ENCODE peak calls at places on chromosomes 3 and 15, in seven cellular contexts. I, W, F, C, T, Q and L are unnamed samples.

GRCh38 chr3:58857423-58857822 is 190.8 kb upstream of the FAM3D start:
- DNase-seq in I (no peak), W (no peak), F (no peak), C (no peak), T (no peak), Q (no peak), L (peak)

GRCh38 chr15:88834211-88834812 is 31.1 kb downstream of the ACAN start:
- DNase-seq in I (peak), W (peak), F (no peak), C (peak), T (no peak), Q (no peak), L (peak)

GRCh38 chr3:197519801-197520211 is 36.0 kb downstream of the BDH1 start:
- DNase-seq in I (no peak), W (no peak), F (no peak), C (no peak), T (no peak), Q (no peak), L (no peak)

GRCh38 chr3:67654099-67654831 is at the start of gene SUCLG2:
- DNase-seq in I (peak), W (peak), F (peak), C (peak), T (peak), Q (peak), L (peak)

GRCh38 chr3:15430624-15431023 is 3.2 kb downstream of the EAF1 start:
- DNase-seq in I (no peak), W (no peak), F (no peak), C (no peak), T (no peak), Q (no peak), L (no peak)

GRCh38 chr3:194133661-194134230 is 2.2 kb upstream of the HES1 start:
- DNase-seq in I (peak), W (peak), F (peak), C (peak), T (no peak), Q (peak), L (no peak)

GRCh38 chr15:48682949-48683651 is 37.6 kb upstream of the FBN1 start:
- DNase-seq in I (peak), W (no peak), F (no peak), C (peak), T (no peak), Q (no peak), L (peak)

GRCh38 chr3:124731760-124732159 is 1.5 kb downstream of the UMPS start:
- DNase-seq in I (no peak), W (no peak), F (no peak), C (no peak), T (no peak), Q (no peak), L (no peak)

GRCh38 chr15:33330931-33331330 is 20.2 kb downstream of the RYR3 start:
- DNase-seq in I (no peak), W (no peak), F (no peak), C (no peak), T (no peak), Q (no peak), L (no peak)

GRCh38 chr15:25391971-25392733 is 46.7 kb downstream of the UBE3A start:
- DNase-seq in I (no peak), W (no peak), F (no peak), C (peak), T (no peak), Q (no peak), L (peak)

GRCh38 chr3:156728267-156728985 is 54.0 kb downstream of the TIPARP start:
- DNase-seq in I (no peak), W (no peak), F (no peak), C (peak), T (no peak), Q (no peak), L (no peak)

GRCh38 chr3:25604107-25604805 is 60.5 kb downstream of the TOP2B start:
- DNase-seq in I (no peak), W (no peak), F (no peak), C (peak), T (no peak), Q (peak), L (peak)

GRCh38 chr3:189629803-189630455 is 1.3 kb upstream of the TP63 start:
- DNase-seq in I (peak), W (no peak), F (no peak), C (peak), T (no peak), Q (no peak), L (peak)

GRCh38 chr15:38879909-38880471 is 315.4 kb upstream of the RASGRP1 start:
- DNase-seq in I (peak), W (no peak), F (no peak), C (peak), T (no peak), Q (no peak), L (peak)

GRCh38 chr3:124298951-124299350 is 307.0 kb upstream of the ROPN1 start:
- DNase-seq in I (peak), W (no peak), F (no peak), C (no peak), T (no peak), Q (no peak), L (no peak)

GRCh38 chr3:157104928-157105652 is 54.9 kb downstream of the CCNL1 start:
- DNase-seq in I (no peak), W (peak), F (no peak), C (no peak), T (peak), Q (no peak), L (no peak)

GRCh38 chr3:45026957-45027356 is 854 bp downstream of the CLEC3B start:
- DNase-seq in I (peak), W (no peak), F (no peak), C (peak), T (no peak), Q (no peak), L (peak)

GRCh38 chr3:32460031-32460749 is 42.5 kb downstream of the CMTM6 start:
- DNase-seq in I (no peak), W (peak), F (no peak), C (no peak), T (peak), Q (no peak), L (no peak)

GRCh38 chr3:45098315-45098714 is 47.9 kb downstream of the CDCP1 start:
- DNase-seq in I (no peak), W (no peak), F (no peak), C (no peak), T (no peak), Q (no peak), L (no peak)

GRCh38 chr15:77482570-77482969 is 61.9 kb downstream of the HMG20A start:
- DNase-seq in I (no peak), W (no peak), F (no peak), C (peak), T (no peak), Q (no peak), L (peak)

GRCh38 chr3:42705039-42705767 is 2.6 kb upstream of the HHATL start:
- DNase-seq in I (no peak), W (no peak), F (no peak), C (no peak), T (peak), Q (no peak), L (no peak)

GRCh38 chr15:75943713-75944215 is 40.1 kb downstream of the FBXO22 start:
- DNase-seq in I (no peak), W (no peak), F (no peak), C (peak), T (no peak), Q (no peak), L (no peak)

GRCh38 chr3:158769519-158770253 is 32.2 kb upstream of the MFSD1 start:
- DNase-seq in I (no peak), W (no peak), F (no peak), C (peak), T (no peak), Q (no peak), L (no peak)

GRCh38 chr3:146313411-146314111 is 62.7 kb upstream of the PLSCR4 start:
- DNase-seq in I (no peak), W (no peak), F (no peak), C (peak), T (no peak), Q (no peak), L (peak)

GRCh38 chr3:15319575-15319974 is 12.8 kb downstream of the SH3BP5 start:
- DNase-seq in I (peak), W (no peak), F (no peak), C (peak), T (no peak), Q (no peak), L (peak)

GRCh38 chr3:174775603-174776002 is 83.5 kb upstream of the NAALADL2 start:
- DNase-seq in I (peak), W (no peak), F (no peak), C (peak), T (no peak), Q (no peak), L (peak)

GRCh38 chr3:140924097-140924873 is 17.4 kb upstream of the SLC25A36 start:
- DNase-seq in I (peak), W (no peak), F (no peak), C (no peak), T (no peak), Q (no peak), L (no peak)